ENCODE peak calls at places on chromosomes 4 and X, in six cellular contexts. V is GM12865; O is NCI-H510A; N is activated CD4-positive, alpha-beta T cell treated with anti-CD3 and anti-CD28 coated beads, Interleukin-2, amount 10 ng/mL, durations not matched to agents 7 days and 5 days; Y is GM23248; M is iPS DF 19.7. S is an unnamed sample.

GRCh38 chrX:103343105-103343504 is 13.1 kb downstream of the TCEAL7 start:
- DNase-seq in V (peak), O (no peak), N (peak), Y (peak), M (no peak), S (no peak)

GRCh38 chr4:786861-787300 is 39.0 kb downstream of the CPLX1 start:
- DNase-seq in V (no peak), O (no peak), N (no peak), Y (no peak), M (no peak), S (no peak)

GRCh38 chrX:3712870-3713224 is 602 bp downstream of the PRKX start:
- DNase-seq in V (no peak), O (no peak), N (peak), Y (no peak), M (no peak), S (no peak)

GRCh38 chr4:51862199-51862598 is 19.2 kb downstream of the DCUN1D4 start:
- DNase-seq in V (no peak), O (no peak), N (no peak), Y (no peak), M (no peak), S (no peak)

GRCh38 chr4:142278663-142279062 is 567.4 kb downstream of the INPP4B start:
- DNase-seq in V (peak), O (no peak), N (no peak), Y (no peak), M (no peak), S (no peak)

GRCh38 chr4:177450421-177451107 is 8.3 kb upstream of the AGA start:
- DNase-seq in V (no peak), O (no peak), N (no peak), Y (peak), M (no peak), S (no peak)

GRCh38 chr4:169251291-169252235 is 19.2 kb downstream of the SH3RF1 start:
- DNase-seq in V (no peak), O (no peak), N (no peak), Y (no peak), M (peak), S (no peak)

GRCh38 chr4:26239796-26240195 is 81.0 kb upstream of the RBPJ start:
- DNase-seq in V (no peak), O (no peak), N (no peak), Y (peak), M (no peak), S (no peak)

GRCh38 chrX:46044486-46044885 is 500.7 kb downstream of the ZNF674 start:
- DNase-seq in V (no peak), O (no peak), N (no peak), Y (peak), M (no peak), S (no peak)

GRCh38 chrX:119236599-119237525 is 777 bp downstream of the PGRMC1 start:
- DNase-seq in V (peak), O (no peak), N (peak), Y (peak), M (no peak), S (no peak)

GRCh38 chr4:128347175-128347868 is 59.7 kb upstream of the PGRMC2 start:
- DNase-seq in V (no peak), O (no peak), N (no peak), Y (peak), M (no peak), S (no peak)

GRCh38 chr4:153519677-153520076 is 53.5 kb downstream of the TMEM131L start:
- DNase-seq in V (no peak), O (no peak), N (no peak), Y (no peak), M (no peak), S (no peak)

GRCh38 chrX:15050395-15050794 is 177.2 kb downstream of the MOSPD2 start:
- DNase-seq in V (no peak), O (no peak), N (no peak), Y (no peak), M (no peak), S (no peak)

GRCh38 chr4:41957634-41958033 is 22.4 kb downstream of the TMEM33 start:
- DNase-seq in V (peak), O (no peak), N (peak), Y (peak), M (no peak), S (peak)

GRCh38 chr4:41661447-41662076 is 87.0 kb downstream of the PHOX2B start:
- DNase-seq in V (peak), O (no peak), N (peak), Y (peak), M (no peak), S (no peak)

GRCh38 chr4:133550436-133550835 is 401.3 kb downstream of the PCDH10 start:
- DNase-seq in V (no peak), O (no peak), N (no peak), Y (no peak), M (no peak), S (no peak)

GRCh38 chr4:8514391-8514790 is 65.8 kb upstream of the GPR78 start:
- DNase-seq in V (no peak), O (no peak), N (no peak), Y (no peak), M (no peak), S (no peak)

GRCh38 chr4:37693030-37693429 is 6.9 kb upstream of the RELL1 start:
- DNase-seq in V (no peak), O (no peak), N (no peak), Y (no peak), M (no peak), S (no peak)

GRCh38 chr4:118967393-118967792 is 78.7 kb downstream of the SYNPO2 start:
- DNase-seq in V (peak), O (no peak), N (no peak), Y (peak), M (no peak), S (no peak)

GRCh38 chr4:40446785-40447184 is 111.7 kb downstream of the CHRNA9 start:
- DNase-seq in V (no peak), O (no peak), N (no peak), Y (peak), M (no peak), S (no peak)

GRCh38 chr4:131411393-131411792 is 1737.7 kb upstream of the PCDH10 start:
- DNase-seq in V (no peak), O (no peak), N (no peak), Y (no peak), M (no peak), S (no peak)

GRCh38 chr4:186068581-186069402 is at the start of gene TLR3:
- DNase-seq in V (no peak), O (no peak), N (no peak), Y (peak), M (no peak), S (no peak)

GRCh38 chr4:178296669-178297068 is 854.4 kb upstream of the AGA start:
- DNase-seq in V (no peak), O (no peak), N (no peak), Y (no peak), M (no peak), S (no peak)

GRCh38 chrX:117196481-117196880 is 733.7 kb upstream of the CT83 start:
- DNase-seq in V (no peak), O (no peak), N (no peak), Y (no peak), M (peak), S (no peak)

GRCh38 chrX:112056886-112057285 is 25.7 kb downstream of the TRPC5 start:
- DNase-seq in V (peak), O (no peak), N (no peak), Y (no peak), M (no peak), S (no peak)

GRCh38 chr4:136680271-136680670 is 852.0 kb downstream of the PCDH18 start:
- DNase-seq in V (no peak), O (no peak), N (no peak), Y (no peak), M (no peak), S (no peak)

GRCh38 chrX:1661048-1661921 is 46.4 kb downstream of the ASMT start:
- DNase-seq in V (peak), O (no peak), N (peak), Y (no peak), M (peak), S (no peak)

GRCh38 chr4:123430031-123430430 is 33.4 kb downstream of the SPRY1 start:
- DNase-seq in V (no peak), O (no peak), N (no peak), Y (no peak), M (no peak), S (no peak)

GRCh38 chr4:84547211-84547610 is 35.7 kb upstream of the CDS1 start:
- DNase-seq in V (no peak), O (no peak), N (no peak), Y (no peak), M (no peak), S (no peak)

GRCh38 chr4:6782147-6782845 is at the start of gene KIAA0232:
- DNase-seq in V (peak), O (peak), N (peak), Y (peak), M (peak), S (peak)

GRCh38 chrX:13826770-13827169 is 9.9 kb upstream of the GPM6B start:
- DNase-seq in V (no peak), O (no peak), N (no peak), Y (no peak), M (no peak), S (no peak)

GRCh38 chr4:25727711-25728493 is 72.3 kb downstream of the SLC34A2 start:
- DNase-seq in V (peak), O (peak), N (no peak), Y (no peak), M (no peak), S (no peak)

GRCh38 chr4:153713840-153714239 is 29.8 kb downstream of the TLR2 start:
- DNase-seq in V (no peak), O (no peak), N (no peak), Y (peak), M (no peak), S (no peak)

GRCh38 chrX:125289209-125289608 is 30.5 kb upstream of the TEX13C start:
- DNase-seq in V (no peak), O (no peak), N (no peak), Y (no peak), M (no peak), S (no peak)

GRCh38 chrX:134294548-134294947 is 57.6 kb downstream of the CCDC160 start:
- DNase-seq in V (no peak), O (no peak), N (no peak), Y (peak), M (no peak), S (no peak)

GRCh38 chr4:137609693-137610450 is 77.6 kb upstream of the PCDH18 start:
- DNase-seq in V (no peak), O (no peak), N (no peak), Y (peak), M (no peak), S (no peak)